ENCODE peak calls at places on chromosomes 5 and 9, in ten cellular contexts. Z is fibroblast of mammary gland; Y is foreskin fibroblast; J is osteocyte; X is activated CD8-positive, alpha-beta T cell treated with anti-CD3 and anti-CD28 coated beads for 36 hours; R is bronchial epithelial cell; S is endodermal cell; L is NB4; I is astrocyte; V is kidney. H is an unnamed sample.

GRCh38 chr5:68429510-68429909 is 214.0 kb downstream of the PIK3R1 start:
- DNase-seq in Z (no peak), Y (no peak), J (no peak), X (no peak), R (no peak), S (no peak), L (no peak), I (no peak), V (no peak), H (no peak)

GRCh38 chr9:109027176-109027575 is 13.9 kb upstream of the CTNNAL1 start:
- DNase-seq in Z (no peak), Y (no peak), J (no peak), X (no peak), R (no peak), S (no peak), L (no peak), I (peak), V (no peak), H (peak)

GRCh38 chr5:41787257-41787656 is 83.0 kb downstream of the OXCT1 start:
- DNase-seq in Z (no peak), Y (peak), J (no peak), X (no peak), R (peak), S (no peak), L (no peak), I (no peak), V (no peak), H (peak)

GRCh38 chr5:135705230-135705631 is 126.4 kb upstream of the CXCL14 start:
- DNase-seq in Z (peak), Y (peak), J (no peak), X (no peak), R (peak), S (peak), L (no peak), I (peak), V (no peak), H (no peak)

GRCh38 chr5:88551724-88552345 is 283.2 kb upstream of the TMEM161B start:
- DNase-seq in Z (no peak), Y (no peak), J (no peak), X (no peak), R (no peak), S (peak), L (no peak), I (no peak), V (no peak), H (no peak)

GRCh38 chr5:112914584-112914983 is 7.4 kb downstream of the REEP5 start:
- DNase-seq in Z (peak), Y (peak), J (no peak), X (no peak), R (peak), S (no peak), L (no peak), I (peak), V (no peak), H (no peak)

GRCh38 chr9:76379494-76379893 is 14.7 kb downstream of the RFK start:
- DNase-seq in Z (no peak), Y (no peak), J (no peak), X (no peak), R (peak), S (no peak), L (no peak), I (no peak), V (no peak), H (peak)

GRCh38 chr5:2699231-2699630 is 52.2 kb downstream of the IRX2 start:
- DNase-seq in Z (no peak), Y (no peak), J (peak), X (no peak), R (no peak), S (no peak), L (no peak), I (no peak), V (no peak), H (no peak)

GRCh38 chr9:122821278-122821952 is 7.0 kb downstream of the PDCL start:
- DNase-seq in Z (peak), Y (peak), J (no peak), X (no peak), R (no peak), S (no peak), L (peak), I (no peak), V (peak), H (peak)

GRCh38 chr5:143002459-143003327 is 232.5 kb downstream of the ARHGAP26 start:
- DNase-seq in Z (peak), Y (peak), J (no peak), X (peak), R (peak), S (peak), L (peak), I (peak), V (no peak), H (peak)

GRCh38 chr5:1729641-1730486 is 69.8 kb downstream of the MRPL36 start:
- DNase-seq in Z (no peak), Y (no peak), J (peak), X (no peak), R (no peak), S (peak), L (no peak), I (no peak), V (peak), H (no peak)

GRCh38 chr5:147558826-147559225 is 49.0 kb upstream of the DPYSL3 start:
- DNase-seq in Z (peak), Y (peak), J (no peak), X (peak), R (peak), S (peak), L (peak), I (peak), V (no peak), H (peak)

GRCh38 chr5:72291601-72292000 is 28.4 kb downstream of the MRPS27 start:
- DNase-seq in Z (no peak), Y (no peak), J (no peak), X (no peak), R (no peak), S (no peak), L (no peak), I (no peak), V (no peak), H (no peak)

GRCh38 chr5:32157078-32157477 is 17.0 kb downstream of the GOLPH3 start:
- DNase-seq in Z (no peak), Y (no peak), J (no peak), X (no peak), R (no peak), S (no peak), L (no peak), I (no peak), V (no peak), H (no peak)

GRCh38 chr5:6598351-6598900 is 34.4 kb downstream of the NSUN2 start:
- DNase-seq in Z (peak), Y (no peak), J (peak), X (no peak), R (no peak), S (peak), L (no peak), I (peak), V (no peak), H (no peak)

GRCh38 chr9:124852829-124853531 is at the start of gene WDR38:
- DNase-seq in Z (peak), Y (peak), J (peak), X (peak), R (peak), S (peak), L (peak), I (no peak), V (peak), H (peak)

GRCh38 chr9:91474656-91475055 is 51.0 kb upstream of the NFIL3 start:
- DNase-seq in Z (peak), Y (peak), J (no peak), X (no peak), R (peak), S (no peak), L (no peak), I (no peak), V (no peak), H (peak)

GRCh38 chr5:157926171-157926671 is 67.3 kb upstream of the CLINT1 start:
- DNase-seq in Z (no peak), Y (no peak), J (no peak), X (no peak), R (no peak), S (peak), L (no peak), I (no peak), V (no peak), H (no peak)

GRCh38 chr5:2780421-2781171 is 29.1 kb upstream of the IRX2 start:
- DNase-seq in Z (no peak), Y (no peak), J (no peak), X (no peak), R (peak), S (peak), L (no peak), I (no peak), V (peak), H (no peak)

GRCh38 chr9:94867281-94867841 is 140.9 kb downstream of the AOPEP start:
- DNase-seq in Z (peak), Y (peak), J (no peak), X (no peak), R (peak), S (no peak), L (peak), I (peak), V (peak), H (peak)

GRCh38 chr9:83933804-83934203 is 12.6 kb upstream of the KIF27 start:
- DNase-seq in Z (peak), Y (peak), J (no peak), X (no peak), R (peak), S (no peak), L (peak), I (no peak), V (no peak), H (peak)

GRCh38 chr5:178464431-178465048 is 125.7 kb downstream of the COL23A1 start:
- DNase-seq in Z (no peak), Y (no peak), J (no peak), X (no peak), R (no peak), S (peak), L (no peak), I (no peak), V (no peak), H (no peak)

GRCh38 chr5:72721844-72722243 is 94.6 kb upstream of the TNPO1 start:
- DNase-seq in Z (no peak), Y (no peak), J (no peak), X (no peak), R (no peak), S (no peak), L (no peak), I (no peak), V (no peak), H (no peak)

GRCh38 chr5:102722930-102723329 is 32.2 kb upstream of the PAM start:
- DNase-seq in Z (peak), Y (peak), J (no peak), X (no peak), R (no peak), S (no peak), L (no peak), I (peak), V (no peak), H (peak)

GRCh38 chr5:128284236-128284635 is 200.7 kb downstream of the SLC12A2 start:
- DNase-seq in Z (no peak), Y (no peak), J (no peak), X (no peak), R (peak), S (no peak), L (no peak), I (no peak), V (no peak), H (no peak)

GRCh38 chr5:176823076-176823481 is 12.7 kb downstream of the UNC5A start:
- DNase-seq in Z (no peak), Y (no peak), J (no peak), X (no peak), R (peak), S (no peak), L (no peak), I (no peak), V (no peak), H (no peak)

GRCh38 chr5:6905883-6906282 is 192.7 kb downstream of the TENT4A start:
- DNase-seq in Z (peak), Y (no peak), J (no peak), X (no peak), R (peak), S (no peak), L (no peak), I (no peak), V (no peak), H (peak)

GRCh38 chr9:87556039-87556438 is 58.4 kb downstream of the DAPK1 start:
- DNase-seq in Z (no peak), Y (no peak), J (peak), X (no peak), R (no peak), S (no peak), L (no peak), I (no peak), V (no peak), H (no peak)

GRCh38 chr9:35236692-35237091 is 74.9 kb downstream of the UNC13B start:
- DNase-seq in Z (no peak), Y (no peak), J (no peak), X (no peak), R (no peak), S (no peak), L (no peak), I (no peak), V (no peak), H (no peak)

GRCh38 chr5:103262422-103262871 is 3.9 kb downstream of the MACIR start:
- DNase-seq in Z (peak), Y (peak), J (no peak), X (no peak), R (peak), S (no peak), L (peak), I (peak), V (no peak), H (no peak)

GRCh38 chr5:150215978-150216944 is 26.4 kb downstream of the SLC6A7 start:
- DNase-seq in Z (peak), Y (peak), J (no peak), X (no peak), R (no peak), S (no peak), L (no peak), I (no peak), V (no peak), H (no peak)

GRCh38 chr5:130135506-130135905 is 231.2 kb downstream of the CHSY3 start:
- DNase-seq in Z (peak), Y (peak), J (no peak), X (no peak), R (peak), S (no peak), L (no peak), I (peak), V (no peak), H (peak)

GRCh38 chr9:89756891-89757537 is 152.2 kb downstream of the GADD45G start:
- DNase-seq in Z (peak), Y (no peak), J (no peak), X (no peak), R (no peak), S (no peak), L (no peak), I (no peak), V (no peak), H (no peak)

GRCh38 chr9:132673355-132673754 is 3.1 kb downstream of the GTF3C4 start:
- DNase-seq in Z (peak), Y (peak), J (no peak), X (peak), R (peak), S (no peak), L (peak), I (peak), V (no peak), H (peak)

GRCh38 chr9:104948277-104948676 is 20.3 kb upstream of the ABCA1 start:
- DNase-seq in Z (no peak), Y (peak), J (no peak), X (no peak), R (peak), S (no peak), L (no peak), I (no peak), V (no peak), H (no peak)

GRCh38 chr5:112917453-112918005 is 4.5 kb downstream of the REEP5 start:
- DNase-seq in Z (peak), Y (peak), J (no peak), X (peak), R (peak), S (peak), L (peak), I (no peak), V (no peak), H (peak)

GRCh38 chr9:130870491-130871381 is 25.9 kb downstream of the QRFP start:
- DNase-seq in Z (no peak), Y (no peak), J (no peak), X (no peak), R (no peak), S (no peak), L (no peak), I (peak), V (peak), H (no peak)

GRCh38 chr5:14185336-14186131 is 42.4 kb downstream of the TRIO start:
- DNase-seq in Z (peak), Y (peak), J (no peak), X (no peak), R (peak), S (no peak), L (no peak), I (peak), V (no peak), H (peak)

GRCh38 chr9:69817202-69817601 is 3.4 kb upstream of the CFAP95 start:
- DNase-seq in Z (no peak), Y (peak), J (no peak), X (no peak), R (no peak), S (no peak), L (no peak), I (no peak), V (no peak), H (no peak)

GRCh38 chr9:34127035-34127948 is 794 bp upstream of the DCAF12 start:
- DNase-seq in Z (no peak), Y (no peak), J (no peak), X (no peak), R (no peak), S (no peak), L (no peak), I (no peak), V (no peak), H (no peak)

GRCh38 chr9:117046666-117047327 is 359.7 kb downstream of the TRIM32 start:
- DNase-seq in Z (no peak), Y (no peak), J (no peak), X (no peak), R (peak), S (no peak), L (no peak), I (no peak), V (no peak), H (no peak)
- TF ChIP-seq CTCF in Z (no peak), Y (peak), J (no peak), X (no peak), R (peak), S (peak), L (no peak), I (peak), V (no peak), H (no peak)

DNA sequence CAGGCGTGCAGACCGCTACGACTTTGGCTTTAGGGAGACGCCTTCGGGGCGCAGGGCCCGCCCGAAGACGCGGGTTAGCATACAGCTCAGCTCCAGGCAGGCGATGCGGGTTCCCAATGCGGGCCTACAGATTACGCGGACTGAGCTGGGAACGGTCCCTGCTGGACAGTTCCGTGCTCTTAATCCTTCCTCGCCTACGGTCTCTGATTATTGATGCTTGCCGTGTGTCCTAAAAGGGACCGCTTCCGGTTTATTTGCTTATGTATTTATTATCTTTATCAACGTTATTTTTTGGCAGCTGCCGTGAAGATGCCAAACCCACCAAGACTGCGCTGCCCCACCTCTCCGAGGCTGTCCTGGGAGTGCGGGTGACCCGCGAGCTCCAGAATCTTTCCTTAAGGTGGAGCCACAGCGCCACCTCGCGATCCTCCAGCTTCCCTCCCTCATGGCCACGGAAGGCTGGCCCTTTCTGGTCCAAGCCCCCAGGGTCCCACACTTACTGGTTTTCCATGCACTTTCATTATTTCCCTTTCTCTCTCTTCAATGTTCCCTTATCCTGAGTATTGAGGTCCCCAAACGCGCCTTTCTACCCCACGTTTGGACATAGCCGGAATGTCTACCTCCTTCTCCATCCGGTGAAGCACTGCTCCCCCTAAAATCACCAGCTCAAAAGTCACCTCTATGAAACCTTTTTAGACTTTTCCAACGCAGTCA is 7.0 kb upstream of the EBF1 start:
- DNase-seq in Z (peak), Y (peak), J (no peak), X (peak), R (peak), S (peak), L (peak), I (peak), V (peak), H (peak)
- TF ChIP-seq CTCF in Z (peak), Y (peak), J (peak), X (peak), R (peak), S (peak), L (peak), I (peak), V (peak), H (peak)

GRCh38 chr9:93814561-93814960 is 140.6 kb downstream of the BARX1 start:
- DNase-seq in Z (no peak), Y (no peak), J (no peak), X (no peak), R (no peak), S (peak), L (peak), I (no peak), V (no peak), H (no peak)
- TF ChIP-seq CTCF in Z (no peak), Y (no peak), J (no peak), X (no peak), R (no peak), S (peak), L (peak), I (no peak), V (no peak), H (no peak)

GRCh38 chr5:55994998-55995914 is 493 bp upstream of the IL6ST start:
- DNase-seq in Z (peak), Y (peak), J (peak), X (peak), R (peak), S (peak), L (peak), I (peak), V (peak), H (peak)
- TF ChIP-seq CTCF in Z (no peak), Y (no peak), J (peak), X (no peak), R (peak), S (peak), L (no peak), I (no peak), V (peak), H (no peak)

DNA sequence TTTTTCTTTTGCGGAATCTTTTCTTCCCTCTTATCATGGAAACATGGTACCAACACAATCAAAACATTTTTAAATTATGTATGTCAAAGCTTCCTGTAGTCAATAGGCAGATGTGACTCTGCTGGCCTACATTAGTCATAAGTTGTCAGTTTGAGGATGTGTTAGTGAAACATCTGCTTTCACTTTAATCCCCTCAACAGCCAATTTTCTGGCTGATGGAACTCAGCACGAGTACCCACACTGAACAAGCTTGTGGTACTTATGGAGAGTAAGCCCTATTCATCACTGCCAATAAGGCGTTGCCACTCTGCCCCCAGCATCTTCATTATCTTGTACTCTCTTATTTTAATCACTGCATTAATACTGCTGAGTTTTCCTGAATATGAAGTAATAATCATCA is 1034.4 kb downstream of the CDH9 start:
- DNase-seq in Z (peak), Y (no peak), J (no peak), X (no peak), R (no peak), S (no peak), L (no peak), I (no peak), V (no peak), H (no peak)
- TF ChIP-seq CTCF in Z (no peak), Y (no peak), J (no peak), X (no peak), R (no peak), S (no peak), L (no peak), I (no peak), V (no peak), H (no peak)

GRCh38 chr9:128420651-128421473 is at the start of gene CERCAM:
- DNase-seq in Z (peak), Y (peak), J (peak), X (peak), R (no peak), S (peak), L (peak), I (no peak), V (peak), H (peak)
- TF ChIP-seq CTCF in Z (no peak), Y (no peak), J (no peak), X (no peak), R (peak), S (no peak), L (no peak), I (no peak), V (no peak), H (no peak)

GRCh38 chr5:166377756-166378155 is 1913.7 kb upstream of the WWC1 start:
- DNase-seq in Z (no peak), Y (no peak), J (no peak), X (no peak), R (no peak), S (no peak), L (no peak), I (no peak), V (no peak), H (no peak)

GRCh38 chr5:166379515-166379914 is 1911.9 kb upstream of the WWC1 start:
- DNase-seq in Z (no peak), Y (no peak), J (no peak), X (no peak), R (no peak), S (no peak), L (no peak), I (no peak), V (no peak), H (no peak)

GRCh38 chr5:166382031-166382430 is 1909.4 kb upstream of the WWC1 start:
- DNase-seq in Z (no peak), Y (no peak), J (no peak), X (no peak), R (no peak), S (peak), L (peak), I (no peak), V (no peak), H (no peak)
- TF ChIP-seq CTCF in Z (no peak), Y (no peak), J (no peak), X (no peak), R (no peak), S (peak), L (no peak), I (no peak), V (no peak), H (peak)

GRCh38 chr5:56481147-56481997 is 248.2 kb upstream of the ANKRD55 start:
- DNase-seq in Z (peak), Y (peak), J (no peak), X (peak), R (peak), S (peak), L (peak), I (no peak), V (peak), H (peak)
- TF ChIP-seq CTCF in Z (peak), Y (peak), J (peak), X (peak), R (peak), S (peak), L (peak), I (peak), V (no peak), H (peak)

GRCh38 chr9:126365780-126366179 is 39.2 kb downstream of the MVB12B start:
- DNase-seq in Z (no peak), Y (no peak), J (no peak), X (no peak), R (no peak), S (no peak), L (no peak), I (no peak), V (no peak), H (no peak)
- TF ChIP-seq CTCF in Z (no peak), Y (no peak), J (no peak), X (no peak), R (no peak), S (peak), L (no peak), I (no peak), V (no peak), H (no peak)

H was measured in fibroblast of villous mesenchyme.